ENCODE peak calls at places on chromosomes 2 and 18, in five cellular contexts. P is A549, I is suprapubic skin, O is transverse colon, F is Peyer's patch. K is an unnamed sample.

GRCh38 chr2:62706721-62707516 is 1.4 kb downstream of the EHBP1 start:
- DNase-seq in O (no peak), P (no peak), F (no peak), I (no peak), K (no peak)

GRCh38 chr18:48816554-48816953 is 134.2 kb downstream of the SMAD7 start:
- DNase-seq in I (peak; percentile 26), O (peak; percentile 1), F (peak; percentile 24), P (no peak), K (no peak)

GRCh38 chr2:66490588-66491001 is 55.7 kb downstream of the MEIS1 start:
- DNase-seq in O (no peak), I (no peak), F (no peak), P (no peak), K (no peak)

GRCh38 chr2:97751752-97752151 is 38.4 kb downstream of the ZAP70 start:
- DNase-seq in P (no peak), O (no peak), I (no peak), F (no peak), K (no peak)

GRCh38 chr2:53490659-53491058 is 276.9 kb upstream of the CHAC2 start:
- DNase-seq in P (no peak), I (peak; percentile 73), F (no peak), O (peak; percentile 11), K (no peak)

GRCh38 chr2:200338692-200339091 is 32.2 kb downstream of the SPATS2L start:
- DNase-seq in O (no peak), P (no peak), I (no peak), F (no peak), K (no peak)

GRCh38 chr18:50747849-50748242 is 72.0 kb downstream of the MRO start:
- DNase-seq in O (no peak), P (no peak), F (no peak), I (no peak), K (no peak)

GRCh38 chr2:86592547-86593230 is 29.4 kb upstream of the CHMP3 start:
- DNase-seq in P (no peak), O (no peak), I (no peak), F (no peak), K (no peak)

GRCh38 chr2:200377774-200378336 is 71.4 kb downstream of the SPATS2L start:
- DNase-seq in I (no peak), P (no peak), F (peak; percentile 74), O (peak; percentile 54), K (no peak)

GRCh38 chr18:74303936-74304335 is 11.7 kb upstream of the C18orf63 start:
- DNase-seq in P (no peak), F (no peak), O (no peak), I (no peak), K (no peak)

GRCh38 chr18:77711096-77711495 is 461.4 kb downstream of the GALR1 start:
- DNase-seq in P (no peak), O (no peak), F (no peak), I (no peak), K (no peak)

GRCh38 chr18:70429847-70430500 is 141.1 kb downstream of the SOCS6 start:
- DNase-seq in O (no peak), I (no peak), F (no peak), P (no peak), K (no peak)

GRCh38 chr2:121451373-121451772 is 79.3 kb upstream of the RNU4ATAC start:
- DNase-seq in O (no peak), P (no peak), F (no peak), I (no peak), K (no peak)

GRCh38 chr2:120293123-120293990 is 40.7 kb downstream of the RALB start:
- DNase-seq in O (no peak), F (no peak), I (no peak), P (no peak), K (no peak)

GRCh38 chr2:241272722-241273551 is 42.5 kb downstream of the HDLBP start:
- DNase-seq in I (peak; percentile 86), P (no peak), O (peak; percentile 76), F (peak; percentile 78), K (no peak)

GRCh38 chr18:7236899-7237298 is 6.0 kb downstream of the LRRC30 start:
- DNase-seq in F (no peak), O (no peak), P (no peak), I (no peak), K (no peak)

GRCh38 chr2:62675062-62675461 is 30.5 kb upstream of the EHBP1 start:
- DNase-seq in I (no peak), O (no peak), P (no peak), F (no peak), K (no peak)

GRCh38 chr18:56910967-56911366 is 235.9 kb upstream of the BOD1L2 start:
- DNase-seq in P (no peak), O (no peak), F (peak; percentile 50), I (no peak), K (no peak)

GRCh38 chr2:154537024-154537423 is 161.5 kb upstream of the KCNJ3 start:
- DNase-seq in O (no peak), P (no peak), F (no peak), I (no peak), K (no peak)

GRCh38 chr2:203532957-203533695 is 2.0 kb downstream of the RAPH1 start:
- DNase-seq in I (no peak), F (no peak), O (no peak), P (peak; percentile 23), K (no peak)

GRCh38 chr2:213959589-213959988 is 451.3 kb upstream of the VWC2L start:
- DNase-seq in I (no peak), O (no peak), P (no peak), F (no peak), K (no peak)

GRCh38 chr2:214960677-214961076 is 151.2 kb upstream of the BARD1 start:
- DNase-seq in P (no peak), I (no peak), O (no peak), F (no peak), K (no peak)

GRCh38 chr2:231228974-231229373 is 30.5 kb downstream of the ARMC9 start:
- DNase-seq in I (no peak), O (no peak), F (no peak), P (no peak), K (no peak)

GRCh38 chr18:44786697-44787096 is 106.0 kb downstream of the SETBP1 start:
- DNase-seq in P (no peak), O (no peak), I (no peak), F (no peak), K (no peak)

GRCh38 chr2:240791821-240792657 is 28.0 kb downstream of the KIF1A start:
- DNase-seq in F (no peak), O (no peak), I (peak; percentile 53), P (no peak), K (no peak)

GRCh38 chr2:60070166-60070565 is 483.3 kb downstream of the BCL11A start:
- DNase-seq in P (no peak), O (no peak), I (no peak), F (no peak), K (no peak)

GRCh38 chr2:105794926-105795574 is 50.3 kb downstream of the NCK2 start:
- DNase-seq in F (no peak), I (no peak), P (no peak), O (no peak), K (no peak)
- H3K27ac ChIP-seq in F (peak overlapping the region; percentile 78), I (no peak overlapping the region), P (no peak overlapping the region), O (peak overlapping the region; percentile 76), K (no peak overlapping the region)

DNA sequence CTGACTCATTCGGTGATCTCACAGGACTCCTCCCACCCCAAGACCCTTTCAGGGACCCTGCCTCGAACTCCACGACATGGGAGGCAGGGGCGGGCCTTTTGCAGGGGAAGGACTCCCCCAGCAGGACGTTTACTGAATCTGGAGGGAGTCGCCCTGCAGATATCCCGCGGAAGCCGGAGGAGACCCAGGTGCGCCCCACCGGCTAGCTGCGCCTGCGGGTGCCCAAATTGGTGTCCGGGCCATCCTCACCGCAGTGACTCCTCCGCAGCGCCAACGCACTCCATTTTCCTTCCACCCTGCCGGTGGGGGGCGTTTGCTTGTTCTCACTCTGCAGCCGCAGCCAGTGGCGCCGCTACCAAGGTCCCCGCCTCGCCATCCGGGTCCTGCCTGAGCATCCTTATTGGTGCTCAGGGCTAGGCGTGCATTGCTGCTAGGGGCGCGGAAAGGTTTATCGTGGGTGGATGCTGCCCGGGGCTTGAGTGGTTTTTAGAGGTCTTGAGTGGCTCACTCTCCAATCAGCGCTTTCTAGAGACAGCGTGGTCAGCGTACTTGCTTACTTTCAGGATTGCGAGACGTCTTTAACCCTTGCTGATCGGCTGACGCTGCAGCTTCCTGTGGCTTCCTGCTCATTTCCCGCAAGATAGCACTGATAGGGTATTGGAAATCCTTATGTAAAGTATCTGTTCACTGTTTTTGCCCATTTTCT is 81.4 kb downstream of the BIN1 start:
- DNase-seq in P (peak; percentile 82), I (no peak), O (peak; percentile 78), F (peak; percentile 87), K (no peak)
- TF ChIP-seq POLR2A in P (peak; percentile 51), I (no peak), O (no peak), F (no peak), K (no peak)

GRCh38 chr2:181305151-181306123 is 151.7 kb upstream of the ITGA4 start:
- DNase-seq in I (no peak), F (peak; percentile 71), P (no peak), O (peak; percentile 51), K (no peak)

GRCh38 chr2:181307203-181307991 is 149.8 kb upstream of the ITGA4 start:
- DNase-seq in O (no peak), I (no peak), F (no peak), P (no peak), K (no peak)

GRCh38 chr2:181300600-181301291 is 156.4 kb upstream of the ITGA4 start:
- DNase-seq in F (peak; percentile 57), I (no peak), O (no peak), P (no peak), K (no peak)

GRCh38 chr2:181306785-181307184 is 150.4 kb upstream of the ITGA4 start:
- DNase-seq in I (no peak), O (no peak), P (no peak), F (no peak), K (no peak)

DNA sequence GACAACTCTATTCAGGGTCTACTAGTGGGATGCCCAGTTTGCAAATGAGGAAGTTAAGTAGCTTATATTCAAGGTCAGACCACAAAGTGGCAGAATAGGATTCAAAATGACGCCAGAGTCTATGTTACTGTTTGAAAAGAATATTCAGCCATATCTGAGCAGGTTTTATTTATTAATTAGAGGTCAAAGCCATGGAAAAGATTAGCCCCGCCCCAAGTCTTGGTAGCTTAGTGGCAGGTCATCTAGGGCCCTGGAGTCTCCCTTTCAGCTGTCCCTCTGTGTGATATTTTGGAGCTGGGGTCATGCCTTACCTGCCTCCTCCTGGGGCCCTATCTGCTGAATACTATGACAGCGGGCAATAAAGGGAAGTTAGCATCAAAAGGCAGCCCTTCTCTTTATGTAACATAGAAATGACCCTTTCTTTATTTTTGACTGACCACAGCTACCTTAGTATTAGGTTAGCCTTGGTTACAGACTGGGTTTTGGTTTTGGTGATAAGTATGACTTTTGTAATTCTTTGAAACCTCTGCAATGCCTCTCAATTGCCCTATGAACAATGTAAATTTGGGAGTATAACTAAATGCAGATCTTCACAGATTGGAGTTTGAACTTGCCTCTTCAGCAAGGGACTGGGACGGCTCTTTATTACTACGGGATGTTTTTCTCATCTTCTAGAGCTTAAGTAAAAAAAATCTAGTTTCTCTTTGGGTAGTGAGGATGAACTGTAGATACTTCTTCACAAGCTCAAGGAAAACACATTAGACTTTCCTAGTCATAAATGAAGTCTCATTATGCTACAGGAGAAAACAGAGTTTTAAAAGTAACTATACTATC is 153.0 kb upstream of the ITGA4 start:
- DNase-seq in F (no peak), O (no peak), P (no peak), I (no peak), K (no peak)
- H3K4me1 ChIP-seq in F (peaks cover 27% of the 10 kb centered on the region), O (no peaks in the 10 kb centered on the region), P (peaks cover 6% of the 10 kb centered on the region), I (no peaks in the 10 kb centered on the region), K (no peaks in the 10 kb centered on the region)

DNA sequence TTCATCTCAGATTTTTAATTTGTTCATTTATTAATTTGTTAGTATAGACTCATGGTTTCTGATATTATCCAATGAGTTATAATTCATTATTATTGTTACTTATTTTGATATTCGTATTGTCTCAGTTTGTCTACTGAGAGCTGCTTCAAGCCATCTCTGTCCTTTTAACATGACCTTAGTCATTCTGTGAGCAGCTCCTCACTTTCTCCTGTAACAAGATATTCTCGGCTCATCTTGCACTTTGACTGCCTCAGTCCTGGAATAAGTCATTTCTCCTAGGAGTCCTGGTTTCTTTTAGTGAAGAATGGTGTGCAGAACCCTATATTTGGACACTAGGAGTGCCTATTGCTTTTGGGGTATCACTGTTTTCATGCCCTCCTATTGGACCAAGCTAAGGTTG is 13.2 kb downstream of the ASB1 start:
- DNase-seq in O (no peak), F (no peak), I (no peak), P (no peak), K (no peak)
- H3K27ac ChIP-seq in O (no peak overlapping the region), F (no peak overlapping the region), I (peak overlapping the region; percentile 1), P (peak overlapping the region; percentile 85), K (no peak overlapping the region)

K was measured in esophagus squamous epithelium.